ENCODE peak calls at places on chromosomes 3 and 15, in eight cellular contexts. I is fibroblast of the aortic adventitia; L is GM20000; Y is activated T-helper 1 cell treated with anti-CD3 and anti-CD28 coated beads, Interleukin-12 subunit alpha, Interleukin-12 subunit beta, Interleukin-2, Interleukin-4 antibody, amounts not matched to agents 30 ng/mL and 10 ng/mL and 1 ng/mL, durations not matched to agents 14 hours and 24 hours and 36 hours; C is DMS153; W is Calu3; H is GM12892; J is midbrain. S is an unnamed sample.

GRCh38 chr3:120425877-120426276 is 24.9 kb downstream of the FSTL1 start:
- DNase-seq in I (peak), L (no peak), Y (no peak), C (no peak), W (no peak), H (no peak), J (peak), S (peak)

GRCh38 chr3:57383838-57384237 is 91.4 kb upstream of the ASB14 start:
- DNase-seq in I (no peak), L (no peak), Y (no peak), C (no peak), W (no peak), H (no peak), J (no peak), S (no peak)

GRCh38 chr3:62531981-62532380 is 158.6 kb upstream of the FEZF2 start:
- DNase-seq in I (no peak), L (no peak), Y (no peak), C (no peak), W (no peak), H (no peak), J (no peak), S (no peak)

GRCh38 chr15:51844747-51845426 is 15.4 kb downstream of the TMOD3 start:
- DNase-seq in I (no peak), L (no peak), Y (no peak), C (no peak), W (no peak), H (no peak), J (no peak), S (no peak)

GRCh38 chr3:71510485-71510884 is 73.0 kb downstream of the FOXP1 start:
- DNase-seq in I (peak), L (no peak), Y (no peak), C (no peak), W (no peak), H (no peak), J (no peak), S (peak)

GRCh38 chr3:10238330-10238995 is 9.8 kb upstream of the TATDN2 start:
- DNase-seq in I (no peak), L (no peak), Y (peak), C (no peak), W (no peak), H (no peak), J (no peak), S (no peak)

GRCh38 chr15:67148196-67148701 is 82.8 kb downstream of the SMAD3 start:
- DNase-seq in I (peak), L (no peak), Y (no peak), C (no peak), W (peak), H (no peak), J (no peak), S (peak)

GRCh38 chr3:174438501-174439156 is 420.5 kb upstream of the NAALADL2 start:
- DNase-seq in I (peak), L (no peak), Y (no peak), C (no peak), W (no peak), H (no peak), J (no peak), S (peak)

GRCh38 chr3:190883973-190884832 is 21.7 kb upstream of the GMNC start:
- DNase-seq in I (peak), L (peak), Y (no peak), C (peak), W (peak), H (no peak), J (peak), S (peak)

GRCh38 chr3:192055946-192056345 is 595.0 kb downstream of the PYDC2 start:
- DNase-seq in I (no peak), L (no peak), Y (no peak), C (no peak), W (no peak), H (no peak), J (no peak), S (no peak)

GRCh38 chr15:31325432-31325975 is 1.1 kb upstream of the KLF13 start:
- DNase-seq in I (no peak), L (peak), Y (peak), C (no peak), W (peak), H (no peak), J (peak), S (peak)

GRCh38 chr15:68384451-68385239 is 47.3 kb downstream of the ITGA11 start:
- DNase-seq in I (peak), L (no peak), Y (no peak), C (no peak), W (no peak), H (no peak), J (no peak), S (peak)

GRCh38 chr3:46668116-46668515 is 25.4 kb downstream of the ALS2CL start:
- DNase-seq in I (no peak), L (no peak), Y (no peak), C (no peak), W (no peak), H (peak), J (no peak), S (no peak)

GRCh38 chr3:68996356-68996995 is 17.0 kb downstream of the EOGT start:
- DNase-seq in I (no peak), L (no peak), Y (no peak), C (no peak), W (no peak), H (no peak), J (no peak), S (peak)

GRCh38 chr3:186042036-186042435 is 66.9 kb downstream of the ETV5 start:
- DNase-seq in I (no peak), L (no peak), Y (no peak), C (no peak), W (no peak), H (no peak), J (no peak), S (no peak)

GRCh38 chr3:73602171-73602570 is 22.6 kb downstream of the PDZRN3 start:
- DNase-seq in I (peak), L (no peak), Y (no peak), C (no peak), W (no peak), H (no peak), J (no peak), S (peak)

GRCh38 chr3:69784854-69785523 is 45.7 kb downstream of the MITF start:
- DNase-seq in I (peak), L (no peak), Y (no peak), C (no peak), W (peak), H (no peak), J (no peak), S (peak)

GRCh38 chr15:61946778-61947177 is 113.5 kb downstream of the VPS13C start:
- DNase-seq in I (peak), L (no peak), Y (no peak), C (no peak), W (no peak), H (no peak), J (no peak), S (peak)

GRCh38 chr3:16455001-16455400 is 58.5 kb downstream of the RFTN1 start:
- DNase-seq in I (no peak), L (no peak), Y (no peak), C (no peak), W (no peak), H (no peak), J (no peak), S (no peak)

GRCh38 chr3:73580343-73580742 is 44.4 kb downstream of the PDZRN3 start:
- DNase-seq in I (peak), L (no peak), Y (no peak), C (no peak), W (no peak), H (no peak), J (no peak), S (peak)

GRCh38 chr3:22980346-22980745 is 222.8 kb upstream of the UBE2E2 start:
- DNase-seq in I (peak), L (no peak), Y (no peak), C (no peak), W (no peak), H (no peak), J (no peak), S (peak)

GRCh38 chr15:68638953-68639500 is 60.2 kb downstream of the CORO2B start:
- DNase-seq in I (peak), L (no peak), Y (no peak), C (no peak), W (no peak), H (no peak), J (no peak), S (peak)

GRCh38 chr3:119731545-119732343 is 28.9 kb downstream of the CFAP91 start:
- DNase-seq in I (peak), L (no peak), Y (no peak), C (no peak), W (no peak), H (no peak), J (no peak), S (peak)

GRCh38 chr3:148309390-148310035 is 388.2 kb upstream of the AGTR1 start:
- DNase-seq in I (peak), L (peak), Y (no peak), C (no peak), W (peak), H (no peak), J (no peak), S (peak)

GRCh38 chr3:9111349-9112265 is 137.8 kb downstream of the SRGAP3 start:
- DNase-seq in I (peak), L (no peak), Y (no peak), C (no peak), W (no peak), H (no peak), J (peak), S (no peak)

GRCh38 chr3:46904303-46905190 is 27.0 kb downstream of the PTH1R start:
- DNase-seq in I (no peak), L (no peak), Y (no peak), C (no peak), W (no peak), H (no peak), J (no peak), S (no peak)

GRCh38 chr3:190586631-190587000 is 72.7 kb downstream of the IL1RAP start:
- DNase-seq in I (peak), L (peak), Y (no peak), C (no peak), W (peak), H (no peak), J (no peak), S (peak)

GRCh38 chr15:38414351-38414750 is 39.6 kb upstream of the FAM98B start:
- DNase-seq in I (peak), L (peak), Y (no peak), C (no peak), W (peak), H (no peak), J (peak), S (peak)

GRCh38 chr3:45333549-45333948 is 54.8 kb upstream of the LARS2 start:
- DNase-seq in I (peak), L (no peak), Y (no peak), C (no peak), W (no peak), H (no peak), J (no peak), S (peak)

GRCh38 chr3:184619348-184619747 is 57.8 kb downstream of the EPHB3 start:
- DNase-seq in I (no peak), L (no peak), Y (no peak), C (no peak), W (no peak), H (no peak), J (no peak), S (no peak)

GRCh38 chr3:32467333-32468070 is 35.1 kb downstream of the CMTM6 start:
- DNase-seq in I (peak), L (peak), Y (peak), C (no peak), W (peak), H (peak), J (peak), S (peak)

GRCh38 chr15:87142096-87142495 is 1062.4 kb downstream of the AGBL1 start:
- DNase-seq in I (no peak), L (no peak), Y (no peak), C (no peak), W (no peak), H (no peak), J (no peak), S (no peak)